ENCODE peak calls at places on chromosome X, in seven cellular contexts. A, Q, I, V, C, H and M are unnamed samples.

GRCh38 chrX:10972731-10973130 is 138.4 kb upstream of the HCCS start:
- DNase-seq in Q (no peak), C (no peak), H (no peak), A (no peak), V (no peak), I (peak), M (no peak)

GRCh38 chrX:7170903-7171302 is 22.9 kb upstream of the PUDP start:
- DNase-seq in Q (no peak), H (peak), I (no peak), V (no peak), A (peak), C (peak), M (no peak)

GRCh38 chrX:47467106-47467505 is 15.9 kb downstream of the ZNF41 start:
- DNase-seq in V (no peak), H (peak), I (no peak), Q (no peak), A (no peak), C (no peak), M (no peak)

GRCh38 chrX:47501226-47502071 is 18.4 kb upstream of the ZNF41 start:
- DNase-seq in H (peak), I (peak), C (no peak), Q (no peak), A (no peak), V (peak), M (peak)

GRCh38 chrX:71586929-71587328 is 8.7 kb downstream of the GCNA start:
- DNase-seq in V (no peak), H (no peak), I (no peak), A (peak), C (no peak), Q (no peak), M (no peak)

GRCh38 chrX:44842555-44843317 is 1.1 kb upstream of the DUSP21 start:
- DNase-seq in I (no peak), V (no peak), C (no peak), Q (no peak), A (no peak), H (peak), M (no peak)

GRCh38 chrX:51860679-51861078 is 32.7 kb upstream of the MAGED1 start:
- DNase-seq in Q (no peak), V (peak), C (no peak), I (peak), H (peak), A (peak), M (peak)

GRCh38 chrX:24676403-24677024 is 17.2 kb upstream of the POLA1 start:
- DNase-seq in H (peak), V (peak), Q (no peak), C (peak), I (no peak), A (no peak), M (no peak)

GRCh38 chrX:40174594-40175415 is 77.0 kb upstream of the BCOR start:
- DNase-seq in I (no peak), H (peak), A (peak), C (no peak), Q (no peak), V (peak), M (no peak)

GRCh38 chrX:38726596-38726995 is 74.7 kb upstream of the MID1IP1 start:
- DNase-seq in H (no peak), Q (no peak), C (no peak), V (peak), I (no peak), A (no peak), M (no peak)